ENCODE peak calls at places on chromosomes 5 and 9, in six cellular contexts. One of them, this sample, is unnamed.

GRCh38 chr9:131739988-131740648 is at the start of gene RAPGEF1:
- DNase-seq in GM12865: peak; percentile 73
- DNase-seq in heart left ventricle: peak; percentile 79
- DNase-seq in GM23248: peak; percentile 76
- DNase-seq in neuronal stem cell: peak; percentile 47
- DNase-seq in adipocyte: peak; percentile 80
- DNase-seq in this sample: peak; percentile 90

GRCh38 chr5:124408738-124409453 is 337.5 kb downstream of the ZNF608 start:
- DNase-seq in GM12865: no peak
- DNase-seq in heart left ventricle: no peak
- DNase-seq in GM23248: peak; percentile 24
- DNase-seq in neuronal stem cell: peak; percentile 52
- DNase-seq in adipocyte: no peak
- DNase-seq in this sample: no peak

GRCh38 chr9:115369322-115369957 is 251.5 kb upstream of the TNC start:
- DNase-seq in GM12865: no peak
- DNase-seq in heart left ventricle: peak; percentile 34
- DNase-seq in GM23248: peak; percentile 58
- DNase-seq in neuronal stem cell: no peak
- DNase-seq in adipocyte: peak; percentile 63
- DNase-seq in this sample: no peak

GRCh38 chr9:131478421-131478868 is 24.3 kb upstream of the POMT1 start:
- DNase-seq in GM12865: peak; percentile 57
- DNase-seq in heart left ventricle: peak; percentile 53
- DNase-seq in GM23248: peak; percentile 56
- DNase-seq in neuronal stem cell: peak; percentile 63
- DNase-seq in adipocyte: peak; percentile 70
- DNase-seq in this sample: peak; percentile 60

GRCh38 chr5:6401410-6401809 is 23.1 kb upstream of the MED10 start:
- DNase-seq in GM12865: no peak
- DNase-seq in heart left ventricle: no peak
- DNase-seq in GM23248: no peak
- DNase-seq in neuronal stem cell: no peak
- DNase-seq in adipocyte: no peak
- DNase-seq in this sample: no peak

GRCh38 chr5:170439944-170440269 is 50.7 kb upstream of the KCNMB1 start:
- DNase-seq in GM12865: no peak
- DNase-seq in heart left ventricle: no peak
- DNase-seq in GM23248: no peak
- DNase-seq in neuronal stem cell: no peak
- DNase-seq in adipocyte: no peak
- DNase-seq in this sample: no peak

GRCh38 chr5:179974946-179975712 is 67.4 kb upstream of the TBC1D9B start:
- DNase-seq in GM12865: peak; percentile 59
- DNase-seq in heart left ventricle: peak; percentile 30
- DNase-seq in GM23248: peak; percentile 22
- DNase-seq in neuronal stem cell: peak; percentile 18
- DNase-seq in adipocyte: peak; percentile 26
- DNase-seq in this sample: no peak

GRCh38 chr9:137454506-137455360 is 4.4 kb downstream of the NSMF start:
- DNase-seq in GM12865: no peak
- DNase-seq in heart left ventricle: peak; percentile 55
- DNase-seq in GM23248: peak; percentile 55
- DNase-seq in neuronal stem cell: peak; percentile 69
- DNase-seq in adipocyte: no peak
- DNase-seq in this sample: peak; percentile 61

GRCh38 chr5:132474881-132475511 is 15.6 kb downstream of the IRF1 start:
- DNase-seq in GM12865: no peak
- DNase-seq in heart left ventricle: no peak
- DNase-seq in GM23248: no peak
- DNase-seq in neuronal stem cell: no peak
- DNase-seq in adipocyte: no peak
- DNase-seq in this sample: no peak

GRCh38 chr9:94950733-94951590 is 224.5 kb downstream of the AOPEP start:
- DNase-seq in GM12865: no peak
- DNase-seq in heart left ventricle: no peak
- DNase-seq in GM23248: peak; percentile 10
- DNase-seq in neuronal stem cell: no peak
- DNase-seq in adipocyte: peak; percentile 54
- DNase-seq in this sample: no peak

GRCh38 chr5:1278656-1279442 is 16.0 kb downstream of the TERT start:
- DNase-seq in GM12865: no peak
- DNase-seq in heart left ventricle: no peak
- DNase-seq in GM23248: no peak
- DNase-seq in neuronal stem cell: no peak
- DNase-seq in adipocyte: no peak
- DNase-seq in this sample: no peak

GRCh38 chr9:69141851-69142250 is 32.2 kb upstream of the TJP2 start:
- DNase-seq in GM12865: no peak
- DNase-seq in heart left ventricle: no peak
- DNase-seq in GM23248: no peak
- DNase-seq in neuronal stem cell: no peak
- DNase-seq in adipocyte: no peak
- DNase-seq in this sample: no peak

GRCh38 chr9:89436963-89437625 is 60.8 kb downstream of the SEMA4D start:
- DNase-seq in GM12865: peak; percentile 47
- DNase-seq in heart left ventricle: no peak
- DNase-seq in GM23248: no peak
- DNase-seq in neuronal stem cell: no peak
- DNase-seq in adipocyte: no peak
- DNase-seq in this sample: no peak

GRCh38 chr5:179825655-179826182 is 5.0 kb downstream of the SQSTM1 start:
- DNase-seq in GM12865: no peak
- DNase-seq in heart left ventricle: no peak
- DNase-seq in GM23248: peak; percentile 41
- DNase-seq in neuronal stem cell: no peak
- DNase-seq in adipocyte: peak; percentile 29
- DNase-seq in this sample: no peak

GRCh38 chr9:105006514-105006913 is 78.6 kb upstream of the ABCA1 start:
- DNase-seq in GM12865: no peak
- DNase-seq in heart left ventricle: no peak
- DNase-seq in GM23248: no peak
- DNase-seq in neuronal stem cell: no peak
- DNase-seq in adipocyte: no peak
- DNase-seq in this sample: no peak

GRCh38 chr9:108972186-108972585 is 38.0 kb downstream of the ABITRAM start:
- DNase-seq in GM12865: no peak
- DNase-seq in heart left ventricle: no peak
- DNase-seq in GM23248: no peak
- DNase-seq in neuronal stem cell: no peak
- DNase-seq in adipocyte: no peak
- DNase-seq in this sample: no peak

GRCh38 chr9:34590376-34591090 is 1.0 kb upstream of the CNTFR start:
- DNase-seq in GM12865: no peak
- DNase-seq in heart left ventricle: no peak
- DNase-seq in GM23248: no peak
- DNase-seq in neuronal stem cell: no peak
- DNase-seq in adipocyte: no peak
- DNase-seq in this sample: peak; percentile 81

GRCh38 chr5:137056676-137057075 is 442.4 kb downstream of the SPOCK1 start:
- DNase-seq in GM12865: no peak
- DNase-seq in heart left ventricle: no peak
- DNase-seq in GM23248: no peak
- DNase-seq in neuronal stem cell: no peak
- DNase-seq in adipocyte: no peak
- DNase-seq in this sample: no peak

GRCh38 chr9:35757527-35758275 is 3.6 kb upstream of the MSMP start:
- DNase-seq in GM12865: no peak
- DNase-seq in heart left ventricle: peak; percentile 51
- DNase-seq in GM23248: no peak
- DNase-seq in neuronal stem cell: no peak
- DNase-seq in adipocyte: no peak
- DNase-seq in this sample: no peak
- H3K4me3 ChIP-seq in GM12865: peak overlapping the region; percentile 57
- H3K4me3 ChIP-seq in heart left ventricle: peak overlapping the region; percentile 62
- H3K4me3 ChIP-seq in GM23248: no peak overlapping the region
- H3K4me3 ChIP-seq in neuronal stem cell: peak overlapping the region; percentile 85
- H3K4me3 ChIP-seq in adipocyte: peak overlapping the region; percentile 21
- H3K4me3 ChIP-seq in this sample: peak overlapping the region; percentile 82

DNA sequence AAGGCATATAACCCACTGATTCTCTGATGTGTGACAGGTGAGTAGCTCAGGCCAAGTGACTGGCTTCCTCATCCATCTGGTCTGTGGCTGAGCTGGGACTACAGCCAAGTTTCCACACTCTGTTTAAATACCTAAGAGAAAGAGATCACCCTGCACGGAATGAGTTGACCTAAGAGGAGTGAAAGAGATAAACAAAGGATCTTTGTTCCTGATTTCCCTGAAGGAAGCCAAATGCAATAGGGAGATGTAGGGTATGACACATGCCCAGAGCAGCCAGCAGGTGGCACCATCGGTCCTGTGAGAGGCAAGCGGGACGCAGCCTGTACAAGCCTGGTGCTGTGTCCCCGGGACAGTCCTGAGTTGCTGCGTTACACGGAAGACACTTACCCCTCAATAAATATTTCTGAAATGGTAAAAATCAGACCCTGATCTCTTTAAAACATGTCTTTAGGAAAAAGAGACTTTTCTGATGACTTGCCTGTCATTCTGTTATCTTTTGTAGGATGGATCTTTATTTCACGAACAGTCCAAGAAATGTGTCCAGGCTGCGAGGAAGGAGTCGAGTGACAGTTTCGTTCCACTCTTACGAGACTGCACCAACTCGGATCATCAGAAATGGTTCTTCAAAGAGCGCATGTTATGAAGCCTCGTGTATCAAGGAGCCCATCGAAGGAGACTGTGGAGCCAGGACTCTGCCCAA is 41.1 kb downstream of the GALNT12 start:
- DNase-seq in GM12865: peak; percentile 85
- DNase-seq in heart left ventricle: peak; percentile 94
- DNase-seq in GM23248: peak; percentile 92
- DNase-seq in neuronal stem cell: peak; percentile 84
- DNase-seq in adipocyte: peak; percentile 96
- DNase-seq in this sample: peak; percentile 87
- H3K4me3 ChIP-seq in GM12865: no peak overlapping the region
- H3K4me3 ChIP-seq in heart left ventricle: peak overlapping the region; percentile 34
- H3K4me3 ChIP-seq in GM23248: peak overlapping the region; percentile 69
- H3K4me3 ChIP-seq in neuronal stem cell: no peak overlapping the region
- H3K4me3 ChIP-seq in adipocyte: peak overlapping the region; percentile 76
- H3K4me3 ChIP-seq in this sample: peak overlapping the region; percentile 56

GRCh38 chr5:78507531-78507930 is 141.0 kb downstream of the LHFPL2 start:
- DNase-seq in GM12865: no peak
- DNase-seq in heart left ventricle: no peak
- DNase-seq in GM23248: no peak
- DNase-seq in neuronal stem cell: no peak
- DNase-seq in adipocyte: no peak
- DNase-seq in this sample: no peak

GRCh38 chr5:78509884-78510769 is 138.4 kb downstream of the LHFPL2 start:
- DNase-seq in GM12865: peak; percentile 70
- DNase-seq in heart left ventricle: peak; percentile 85
- DNase-seq in GM23248: peak; percentile 61
- DNase-seq in neuronal stem cell: no peak
- DNase-seq in adipocyte: no peak
- DNase-seq in this sample: peak; percentile 87

GRCh38 chr5:78508231-78508765 is 140.3 kb downstream of the LHFPL2 start:
- DNase-seq in GM12865: no peak
- DNase-seq in heart left ventricle: no peak
- DNase-seq in GM23248: peak; percentile 60
- DNase-seq in neuronal stem cell: no peak
- DNase-seq in adipocyte: peak; percentile 65
- DNase-seq in this sample: no peak

GRCh38 chr5:78511116-78511906 is 137.3 kb downstream of the LHFPL2 start:
- DNase-seq in GM12865: no peak
- DNase-seq in heart left ventricle: peak; percentile 65
- DNase-seq in GM23248: no peak
- DNase-seq in neuronal stem cell: no peak
- DNase-seq in adipocyte: no peak
- DNase-seq in this sample: no peak

DNA sequence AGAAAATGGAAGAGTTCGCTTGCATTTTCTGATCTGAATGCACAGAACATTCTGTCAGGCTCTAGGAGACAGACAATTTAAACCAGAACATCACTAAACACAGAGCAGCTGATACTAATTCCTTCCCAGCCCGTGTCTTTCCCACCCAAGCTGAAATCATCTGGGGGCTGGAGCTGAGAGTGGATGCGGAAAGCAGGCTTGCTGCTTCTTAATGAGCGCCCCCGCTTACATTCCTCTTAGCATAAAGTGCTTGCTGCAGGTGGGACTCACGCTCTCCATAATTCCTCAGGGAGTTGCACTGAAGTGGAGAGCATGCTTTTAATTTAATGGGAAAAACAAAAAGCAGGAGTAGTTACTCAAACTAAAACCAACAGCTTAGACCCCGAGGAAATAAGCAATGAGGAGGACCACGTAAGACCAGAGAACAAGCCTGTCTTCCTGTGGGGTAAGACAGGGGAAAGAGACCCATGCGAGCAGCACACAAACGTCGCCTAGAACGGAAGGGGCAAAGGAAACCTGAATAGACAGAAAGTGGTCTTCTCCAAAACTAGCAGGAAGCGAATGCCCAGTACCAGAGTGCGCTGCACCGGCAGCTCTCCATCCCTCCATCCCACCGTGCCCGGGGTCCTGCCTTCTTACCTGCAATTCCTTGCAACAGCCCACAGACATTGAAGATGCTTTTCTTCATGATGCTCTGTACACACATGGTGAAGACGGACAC is 139.3 kb downstream of the LHFPL2 start:
- DNase-seq in GM12865: no peak
- DNase-seq in heart left ventricle: no peak
- DNase-seq in GM23248: no peak
- DNase-seq in neuronal stem cell: no peak
- DNase-seq in adipocyte: no peak
- DNase-seq in this sample: no peak
- H3K4me3 ChIP-seq in GM12865: no peak overlapping the region
- H3K4me3 ChIP-seq in heart left ventricle: peak overlapping the region; percentile 46
- H3K4me3 ChIP-seq in GM23248: peak overlapping the region; percentile 66
- H3K4me3 ChIP-seq in neuronal stem cell: no peak overlapping the region
- H3K4me3 ChIP-seq in adipocyte: peak overlapping the region; percentile 74
- H3K4me3 ChIP-seq in this sample: peak overlapping the region; percentile 70

GRCh38 chr5:138666226-138666742 is 86.9 kb upstream of the CTNNA1 start:
- DNase-seq in GM12865: no peak
- DNase-seq in heart left ventricle: no peak
- DNase-seq in GM23248: no peak
- DNase-seq in neuronal stem cell: no peak
- DNase-seq in adipocyte: no peak
- DNase-seq in this sample: no peak

GRCh38 chr5:138668981-138669380 is 84.2 kb upstream of the CTNNA1 start:
- DNase-seq in GM12865: no peak
- DNase-seq in heart left ventricle: no peak
- DNase-seq in GM23248: peak; percentile 5
- DNase-seq in neuronal stem cell: no peak
- DNase-seq in adipocyte: no peak
- DNase-seq in this sample: no peak

GRCh38 chr5:138665261-138665660 is 88.0 kb upstream of the CTNNA1 start:
- DNase-seq in GM12865: no peak
- DNase-seq in heart left ventricle: no peak
- DNase-seq in GM23248: no peak
- DNase-seq in neuronal stem cell: no peak
- DNase-seq in adipocyte: no peak
- DNase-seq in this sample: no peak

GRCh38 chr5:138664276-138664943 is 88.8 kb upstream of the CTNNA1 start:
- DNase-seq in GM12865: no peak
- DNase-seq in heart left ventricle: no peak
- DNase-seq in GM23248: peak; percentile 69
- DNase-seq in neuronal stem cell: no peak
- DNase-seq in adipocyte: no peak
- DNase-seq in this sample: no peak

DNA sequence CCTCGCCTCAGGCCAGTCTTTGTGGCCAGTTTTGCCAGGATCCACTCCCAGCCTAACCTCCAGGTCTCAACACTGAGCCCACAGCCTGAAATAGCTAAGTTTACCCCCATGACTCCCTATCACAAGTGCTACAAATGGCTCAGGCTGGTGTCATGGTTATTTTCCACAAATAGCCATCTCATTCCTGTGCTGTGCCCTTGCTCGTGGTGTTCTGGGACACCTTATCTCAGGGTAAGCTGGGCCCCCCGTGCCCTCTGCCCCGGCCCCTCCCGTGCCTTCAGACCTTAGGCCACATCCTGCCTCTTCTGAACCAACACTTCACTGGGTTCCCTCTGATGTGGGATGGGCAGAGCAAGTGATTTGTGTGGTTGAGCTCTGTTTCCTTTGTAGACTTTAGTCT is 84.8 kb upstream of the CTNNA1 start:
- DNase-seq in GM12865: peak; percentile 53
- DNase-seq in heart left ventricle: peak; percentile 88
- DNase-seq in GM23248: no peak
- DNase-seq in neuronal stem cell: no peak
- DNase-seq in adipocyte: no peak
- DNase-seq in this sample: no peak
- H3K4me3 ChIP-seq in GM12865: no peak overlapping the region
- H3K4me3 ChIP-seq in heart left ventricle: no peak overlapping the region
- H3K4me3 ChIP-seq in GM23248: no peak overlapping the region
- H3K4me3 ChIP-seq in neuronal stem cell: no peak overlapping the region
- H3K4me3 ChIP-seq in adipocyte: no peak overlapping the region
- H3K4me3 ChIP-seq in this sample: no peak overlapping the region